ENCODE peak calls at places on chromosomes 11 and 22, in six cellular contexts. B, S, E, W, P and X are unnamed samples.

GRCh38 chr11:86134580-86135318 is 65.9 kb upstream of the PICALM start:
- DNase-seq in B (no peak), S (peak; percentile 59), E (no peak), W (no peak), P (no peak), X (no peak)

GRCh38 chr11:45859661-45860140 is 12.4 kb downstream of the CRY2 start:
- DNase-seq in B (peak; percentile 74), S (peak; percentile 90), E (peak; percentile 95), W (no peak), P (peak; percentile 96), X (peak; percentile 45)

GRCh38 chr11:70016666-70017347 is 61.3 kb upstream of the ANO1 start:
- DNase-seq in B (no peak), S (no peak), E (no peak), W (no peak), P (no peak), X (peak; percentile 34)

GRCh38 chr22:39498368-39498767 is 3.7 kb upstream of the MIEF1 start:
- DNase-seq in B (no peak), S (no peak), E (no peak), W (no peak), P (no peak), X (no peak)

GRCh38 chr22:43880743-43881055 is 11.1 kb downstream of the PNPLA5 start:
- DNase-seq in B (no peak), S (no peak), E (peak; percentile 55), W (no peak), P (peak; percentile 28), X (no peak)

GRCh38 chr22:49934891-49935557 is 16.6 kb downstream of the CRELD2 start:
- DNase-seq in B (peak; percentile 73), S (peak; percentile 91), E (peak; percentile 95), W (peak; percentile 81), P (peak; percentile 95), X (no peak)

GRCh38 chr11:78187366-78188011 is 937 bp downstream of the KCTD21 start:
- DNase-seq in B (no peak), S (no peak), E (no peak), W (no peak), P (no peak), X (no peak)

GRCh38 chr11:64438986-64439771 is 80.2 kb downstream of the RPS6KA4 start:
- DNase-seq in B (no peak), S (no peak), E (peak; percentile 49), W (no peak), P (no peak), X (no peak)

GRCh38 chr11:47857485-47858168 is 9.5 kb upstream of the NUP160 start:
- DNase-seq in B (no peak), S (no peak), E (no peak), W (no peak), P (no peak), X (no peak)

GRCh38 chr22:34111210-34111824 is 191.0 kb upstream of the LARGE1 start:
- DNase-seq in B (peak; percentile 64), S (peak; percentile 71), E (no peak), W (no peak), P (no peak), X (no peak)

GRCh38 chr11:47083913-47084312 is 92.8 kb downstream of the ARFGAP2 start:
- DNase-seq in B (no peak), S (no peak), E (no peak), W (no peak), P (no peak), X (no peak)

GRCh38 chr11:123047265-123047946 is 14.5 kb downstream of the HSPA8 start:
- DNase-seq in B (no peak), S (no peak), E (no peak), W (no peak), P (no peak), X (no peak)

GRCh38 chr11:57174656-57175055 is 7.1 kb upstream of the LRRC55 start:
- DNase-seq in B (no peak), S (no peak), E (no peak), W (no peak), P (no peak), X (no peak)

GRCh38 chr22:30424471-30425326 is 869 bp upstream of the MTFP1 start:
- DNase-seq in B (no peak), S (peak; percentile 37), E (no peak), W (no peak), P (no peak), X (no peak)

GRCh38 chr11:12695878-12696277 is 21.7 kb downstream of the TEAD1 start:
- DNase-seq in B (no peak), S (no peak), E (no peak), W (no peak), P (no peak), X (no peak)

GRCh38 chr11:45847908-45848316 is 637 bp downstream of the CRY2 start:
- DNase-seq in B (peak; percentile 46), S (peak; percentile 83), E (peak; percentile 74), W (peak; percentile 52), P (peak; percentile 66), X (peak; percentile 15)

GRCh38 chr11:45902452-45903380 is 4.4 kb downstream of the FREY1 start:
- DNase-seq in B (no peak), S (no peak), E (no peak), W (no peak), P (no peak), X (no peak)

GRCh38 chr22:44406581-44407403 is 91.2 kb downstream of the RTL6 start:
- DNase-seq in B (peak; percentile 55), S (peak; percentile 45), E (peak; percentile 44), W (no peak), P (peak; percentile 28), X (no peak)

GRCh38 chr11:108758458-108758857 is 93.6 kb downstream of the DDX10 start:
- DNase-seq in B (no peak), S (no peak), E (no peak), W (no peak), P (no peak), X (no peak)

GRCh38 chr11:31882951-31883392 is 71.8 kb upstream of the PAX6 start:
- DNase-seq in B (peak; percentile 60), S (no peak), E (no peak), W (no peak), P (no peak), X (no peak)

GRCh38 chr22:43859621-43860020 is 2.7 kb downstream of the SULT4A1 start:
- DNase-seq in B (no peak), S (no peak), E (peak; percentile 36), W (no peak), P (peak; percentile 12), X (no peak)

GRCh38 chr11:94309757-94310156 is 5.4 kb downstream of the IZUMO1R start:
- DNase-seq in B (no peak), S (no peak), E (no peak), W (no peak), P (no peak), X (no peak)